ENCODE peak calls at places on chromosomes 11 and 22, in four cellular contexts. C is cardiac muscle cell, U is left ventricle myocardium inferior, W is uterus. G is an unnamed sample.

GRCh38 chr22:49710746-49711145 is 116.9 kb downstream of the BRD1 start:
- DNase-seq in C (no peak), U (no peak), W (no peak), G (no peak)

GRCh38 chr11:19853901-19854300 is 141.3 kb downstream of the NAV2 start:
- DNase-seq in C (no peak), U (no peak), W (no peak), G (no peak)

GRCh38 chr11:123253223-123253622 is 58.2 kb upstream of the CLMP start:
- DNase-seq in C (no peak), U (no peak), W (no peak), G (no peak)

GRCh38 chr11:83044958-83045712 is 26.6 kb downstream of the RAB30 start:
- DNase-seq in C (peak; percentile 60), U (no peak), W (no peak), G (peak; percentile 68)

GRCh38 chr11:78023426-78023825 is 350 bp upstream of the KCTD14 start:
- DNase-seq in C (no peak), U (no peak), W (no peak), G (no peak)

GRCh38 chr22:27613099-27614089 is 188.2 kb downstream of the MN1 start:
- DNase-seq in C (no peak), U (no peak), W (no peak), G (no peak)

GRCh38 chr22:27719535-27720227 is 81.9 kb downstream of the MN1 start:
- DNase-seq in C (no peak), U (no peak), W (no peak), G (peak; percentile 84)

GRCh38 chr11:76797341-76798201 is 14.4 kb downstream of the TSKU start:
- DNase-seq in C (no peak), U (no peak), W (peak; percentile 13), G (no peak)

GRCh38 chr22:22776121-22776520 is 111.5 kb upstream of the IGLL5 start:
- DNase-seq in C (no peak), U (no peak), W (no peak), G (no peak)

GRCh38 chr11:23540101-23540561 is 679.9 kb upstream of the CCDC179 start:
- DNase-seq in C (peak; percentile 49), U (no peak), W (no peak), G (no peak)

GRCh38 chr11:125514336-125515101 is 18.5 kb upstream of the FEZ1 start:
- DNase-seq in C (peak; percentile 94), U (no peak), W (no peak), G (no peak)

GRCh38 chr11:93287434-93287833 is 43.1 kb upstream of the DEUP1 start:
- DNase-seq in C (no peak), U (no peak), W (no peak), G (no peak)

GRCh38 chr22:37731804-37732471 is 35.1 kb downstream of the TRIOBP start:
- DNase-seq in C (no peak), U (no peak), W (no peak), G (no peak)

GRCh38 chr11:46267930-46268329 is 9.5 kb upstream of the CREB3L1 start:
- DNase-seq in C (no peak), U (no peak), W (no peak), G (no peak)

DNA sequence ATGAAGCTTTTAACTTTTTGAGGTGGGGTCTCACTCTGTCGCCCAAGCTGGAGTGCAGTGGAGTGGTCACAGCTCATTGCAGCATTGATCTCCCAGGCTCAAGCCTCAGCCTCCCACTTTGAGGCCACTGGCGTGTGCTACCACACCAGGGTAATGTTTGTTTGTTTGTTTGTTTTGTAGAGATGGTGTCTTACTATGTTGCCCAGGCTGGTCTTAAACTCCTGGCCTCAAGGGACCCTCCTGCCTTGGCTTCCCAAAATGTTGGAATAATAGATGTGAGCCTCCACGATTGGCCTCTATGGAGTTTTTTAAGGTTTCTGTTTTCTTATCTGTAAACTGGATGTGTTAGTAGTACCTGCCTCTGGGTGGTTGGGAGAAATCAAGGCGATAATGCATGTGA is 41.4 kb downstream of the MED15 start:
- DNase-seq in C (no peak), U (no peak), W (peak; percentile 1), G (no peak)
- H3K4me1 ChIP-seq in C (peaks cover 38% of the 10 kb centered on the region), U (peaks cover 80% of the 10 kb centered on the region), W (peaks cover 40% of the 10 kb centered on the region), G (peaks cover 21% of the 10 kb centered on the region)

GRCh38 chr11:134862796-134863195 is 450.8 kb upstream of the B3GAT1 start:
- DNase-seq in C (no peak), U (no peak), W (no peak), G (no peak)

GRCh38 chr11:134862168-134862567 is 450.1 kb upstream of the B3GAT1 start:
- DNase-seq in C (no peak), U (no peak), W (no peak), G (no peak)

GRCh38 chr11:134863294-134863693 is 451.3 kb upstream of the B3GAT1 start:
- DNase-seq in C (no peak), U (no peak), W (no peak), G (no peak)

GRCh38 chr11:134858783-134859480 is 446.9 kb upstream of the B3GAT1 start:
- DNase-seq in C (no peak), U (no peak), W (no peak), G (no peak)

GRCh38 chr11:134861490-134862107 is 449.6 kb upstream of the B3GAT1 start:
- DNase-seq in C (no peak), U (no peak), W (no peak), G (no peak)
- H3K27ac ChIP-seq in C (no peak overlapping the region), U (no peak overlapping the region), W (no peak overlapping the region), G (no peak overlapping the region)

DNA sequence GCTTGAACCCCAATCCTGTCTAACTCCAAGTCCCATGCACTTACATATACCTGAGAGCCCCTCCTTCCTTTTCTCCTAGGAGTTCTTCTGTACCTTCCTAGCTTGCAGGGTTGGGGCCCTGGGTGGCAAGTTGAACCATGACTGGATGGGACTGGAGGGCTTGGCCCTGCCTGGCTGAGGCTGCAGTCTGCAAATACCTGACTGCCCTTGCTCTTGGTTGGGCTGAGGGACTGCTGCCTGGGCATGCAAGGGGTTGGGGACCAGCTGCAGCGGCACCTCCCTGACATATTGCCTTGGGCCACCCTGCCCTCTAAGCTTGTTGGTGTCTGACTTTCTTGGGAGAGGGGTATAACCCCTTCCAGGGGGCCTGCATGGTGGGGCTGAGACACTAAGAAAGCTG is 9.8 kb upstream of the SLC39A13 start:
- DNase-seq in C (no peak), U (no peak), W (no peak), G (no peak)
- H3K4me3 ChIP-seq in C (no peak overlapping the region), U (no peak overlapping the region), W (no peak overlapping the region), G (no peak overlapping the region)

GRCh38 chr11:829116-829945 is 1.6 kb downstream of the CRACR2B start:
- DNase-seq in C (peak; percentile 47), U (peak; percentile 56), W (no peak), G (no peak)
- H3K4me1 ChIP-seq in C (peaks cover 34% of the 10 kb centered on the region), U (peaks cover 89% of the 10 kb centered on the region), W (peaks cover 57% of the 10 kb centered on the region), G (peaks cover 36% of the 10 kb centered on the region)